ENCODE peak calls at places on chromosomes 2 and 18, in four cellular contexts. C, S, D and I are unnamed samples. For H3K27me3, the result is how much of the 10 kb centered on the place peaks cover.

GRCh38 chr2:177464549-177464948 is 72.0 kb downstream of the AGPS start:
- DNase-seq in C (no peak), S (no peak), D (no peak), I (no peak)

GRCh38 chr18:57434536-57435494 is at the start of gene ONECUT2:
- DNase-seq in C (peak), S (peak), D (peak), I (peak)

GRCh38 chr2:168852487-168852886 is 37.7 kb downstream of the SPC25 start:
- DNase-seq in C (no peak), S (no peak), D (no peak), I (no peak)

GRCh38 chr2:88669371-88670214 is 21.9 kb upstream of the RPIA start:
- DNase-seq in C (no peak), S (peak), D (no peak), I (peak)

GRCh38 chr2:226066873-226067272 is 667.4 kb downstream of the NYAP2 start:
- DNase-seq in C (no peak), S (no peak), D (no peak), I (no peak)

GRCh38 chr2:219230201-219230540 is 565 bp downstream of the ANKZF1 start:
- DNase-seq in C (peak), S (peak), D (no peak), I (peak)

GRCh38 chr2:67694464-67694863 is 297.3 kb downstream of the ETAA1 start:
- DNase-seq in C (peak), S (no peak), D (no peak), I (no peak)

GRCh38 chr2:145845207-145845894 is 1325.4 kb upstream of the ZEB2 start:
- DNase-seq in C (no peak), S (no peak), D (no peak), I (no peak)

GRCh38 chr2:68943581-68944568 is 8.8 kb downstream of the GKN2 start:
- DNase-seq in C (peak), S (peak), D (peak), I (peak)

GRCh38 chr2:170401187-170401586 is 223.2 kb downstream of the MYO3B start:
- DNase-seq in C (peak), S (no peak), D (no peak), I (no peak)

GRCh38 chr2:88866756-88867155 is 175.3 kb downstream of the RPIA start:
- DNase-seq in C (no peak), S (no peak), D (no peak), I (no peak)

GRCh38 chr2:26634636-26635230 is 6.4 kb downstream of the CIB4 start:
- DNase-seq in C (peak), S (no peak), D (no peak), I (no peak)

GRCh38 chr2:235639387-235639786 is 145.5 kb downstream of the AGAP1 start:
- DNase-seq in C (no peak), S (peak), D (peak), I (peak)

GRCh38 chr2:72140621-72140960 is 7.1 kb downstream of the CYP26B1 start:
- DNase-seq in C (no peak), S (no peak), D (no peak), I (peak)

GRCh38 chr2:61878756-61879155 is 9.7 kb downstream of the CCT4 start:
- DNase-seq in C (no peak), S (no peak), D (no peak), I (no peak)

GRCh38 chr2:188975497-188976102 is 1.4 kb downstream of the COL3A1 start:
- DNase-seq in C (no peak), S (no peak), D (peak), I (no peak)

GRCh38 chr2:223688094-223688835 is 86.1 kb upstream of the SCG2 start:
- DNase-seq in C (no peak), S (no peak), D (no peak), I (no peak)

GRCh38 chr2:35708411-35708810 is 647.2 kb upstream of the CRIM1 start:
- DNase-seq in C (no peak), S (no peak), D (no peak), I (no peak)

GRCh38 chr18:59455728-59456276 is 96.7 kb upstream of the LMAN1 start:
- DNase-seq in C (no peak), S (no peak), D (no peak), I (no peak)

GRCh38 chr2:25821225-25822056 is 56.8 kb downstream of the ASXL2 start:
- DNase-seq in C (no peak), S (no peak), D (no peak), I (no peak)

GRCh38 chr2:74690571-74690970 is 36.5 kb downstream of the SEMA4F start:
- DNase-seq in C (no peak), S (peak), D (peak), I (peak)

GRCh38 chr2:116490511-116491145 is 1323.9 kb upstream of the DDX18 start:
- DNase-seq in C (no peak), S (no peak), D (no peak), I (no peak)

GRCh38 chr2:11343626-11344341 is 652 bp downstream of the ROCK2 start:
- DNase-seq in C (peak), S (peak), D (peak), I (peak)

GRCh38 chr2:112836695-112837117 is at the start of gene IL1B:
- DNase-seq in C (no peak), S (no peak), D (no peak), I (no peak)

GRCh38 chr2:132421198-132421780 is 4.7 kb downstream of the GPR39 start:
- DNase-seq in C (no peak), S (no peak), D (no peak), I (no peak)

GRCh38 chr2:103898561-103898960 is 955.4 kb upstream of the POU3F3 start:
- DNase-seq in C (no peak), S (no peak), D (no peak), I (no peak)

GRCh38 chr2:17805166-17805565 is 11.1 kb upstream of the MSGN1 start:
- DNase-seq in C (no peak), S (no peak), D (no peak), I (no peak)

GRCh38 chr2:203534486-203535077 is 519 bp downstream of the RAPH1 start:
- DNase-seq in C (no peak), S (peak), D (peak), I (peak)

GRCh38 chr2:184598313-184599053 is at the start of gene ZNF804A:
- DNase-seq in C (peak), S (peak), D (peak), I (peak)

GRCh38 chr2:160105366-160105765 is 43.0 kb upstream of the PLA2R1 start:
- DNase-seq in C (no peak), S (no peak), D (no peak), I (no peak)

GRCh38 chr18:78994000-78994399 is 14.4 kb downstream of the SALL3 start:
- DNase-seq in C (peak), S (no peak), D (no peak), I (no peak)
- TF ChIP-seq CTCF in C (no peak), S (no peak), D (no peak), I (no peak)

GRCh38 chr2:15730545-15731212 is 139.0 kb downstream of the DDX1 start:
- DNase-seq in C (peak), S (peak), D (peak), I (peak)
- H3K27me3 ChIP-seq in C (under half), S (under half), D (under half), I (under half)

DNA sequence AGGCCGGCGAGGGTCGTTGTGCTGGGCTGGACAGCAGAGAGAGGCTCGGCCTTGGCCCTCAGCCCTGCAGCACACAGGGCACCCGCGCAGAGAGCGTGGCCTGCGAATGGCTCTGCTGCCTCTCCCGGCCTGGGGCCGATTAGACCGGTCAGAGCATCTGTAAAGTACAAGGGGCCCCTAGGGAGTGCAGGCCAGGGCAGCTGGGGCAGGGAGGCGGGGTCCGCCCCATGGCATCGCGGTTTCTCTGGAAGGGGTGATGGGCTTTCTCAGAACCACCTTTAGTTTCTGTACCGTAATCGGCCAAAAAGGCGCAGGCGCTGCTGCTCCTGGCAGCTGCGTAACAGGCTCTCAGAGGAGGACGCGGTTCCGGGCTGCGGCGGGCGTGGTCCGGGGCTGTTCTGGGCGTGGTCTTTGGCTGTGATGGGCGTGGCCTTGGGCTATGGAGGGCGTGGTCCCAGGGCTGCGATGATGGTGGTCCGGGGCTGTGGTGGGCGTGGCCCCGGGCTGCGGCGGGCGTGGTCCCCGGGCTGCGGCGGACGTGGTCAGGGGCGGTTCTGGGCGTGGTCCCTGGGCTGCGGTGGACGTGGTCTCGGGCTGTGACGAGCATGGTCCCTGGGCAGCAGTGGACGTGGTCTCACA is 1.5 kb upstream of the GPR148 start:
- DNase-seq in C (peak), S (peak), D (peak), I (peak)
- TF ChIP-seq CTCF in C (no peak), S (no peak), D (no peak), I (no peak)

DNA sequence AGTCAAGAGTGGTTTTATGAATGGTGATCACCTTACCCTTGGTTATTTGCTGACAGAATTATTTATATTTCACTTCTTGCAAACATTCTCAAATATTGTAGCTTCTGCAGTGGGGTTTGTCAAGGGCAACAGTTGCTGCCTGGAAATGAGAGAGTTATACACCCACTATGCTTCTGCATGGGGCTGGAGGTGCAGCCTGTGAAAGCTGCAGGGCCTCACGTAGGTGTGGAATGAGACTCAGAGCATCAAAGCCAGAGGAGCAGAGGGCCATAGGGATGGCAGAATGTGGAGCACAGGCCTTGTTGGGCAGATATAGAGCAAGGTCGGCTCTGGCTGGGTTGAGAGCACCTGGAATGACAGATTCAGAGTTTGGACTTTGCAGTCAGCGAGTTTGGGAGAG is 128.2 kb downstream of the ARHGEF4 start:
- DNase-seq in C (no peak), S (no peak), D (no peak), I (no peak)
- H3K27me3 ChIP-seq in C (under half), S (under half), D (half or more), I (under half)

DNA sequence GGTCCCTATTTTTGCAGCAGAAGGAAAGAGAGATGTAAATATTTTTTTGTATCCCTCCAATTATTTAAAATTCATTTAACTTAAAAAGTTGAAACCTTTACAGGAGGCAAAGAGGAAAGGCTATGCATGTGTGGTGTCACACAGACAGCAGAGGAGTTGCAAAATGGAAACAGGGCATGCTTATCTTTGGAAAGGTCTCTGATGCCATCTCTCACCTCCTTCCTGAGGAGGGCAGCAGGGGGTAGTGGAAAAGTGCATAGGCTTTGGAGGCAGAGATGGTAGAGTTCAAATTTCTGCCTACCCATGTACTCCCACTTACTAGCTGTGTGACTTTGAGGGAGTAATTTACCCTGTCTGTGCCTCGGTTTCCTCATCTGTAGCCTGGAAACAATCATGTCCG is 99.6 kb upstream of the MCFD2 start:
- DNase-seq in C (no peak), S (no peak), D (no peak), I (peak)
- TF ChIP-seq CTCF in C (no peak), S (peak), D (no peak), I (peak)

DNA sequence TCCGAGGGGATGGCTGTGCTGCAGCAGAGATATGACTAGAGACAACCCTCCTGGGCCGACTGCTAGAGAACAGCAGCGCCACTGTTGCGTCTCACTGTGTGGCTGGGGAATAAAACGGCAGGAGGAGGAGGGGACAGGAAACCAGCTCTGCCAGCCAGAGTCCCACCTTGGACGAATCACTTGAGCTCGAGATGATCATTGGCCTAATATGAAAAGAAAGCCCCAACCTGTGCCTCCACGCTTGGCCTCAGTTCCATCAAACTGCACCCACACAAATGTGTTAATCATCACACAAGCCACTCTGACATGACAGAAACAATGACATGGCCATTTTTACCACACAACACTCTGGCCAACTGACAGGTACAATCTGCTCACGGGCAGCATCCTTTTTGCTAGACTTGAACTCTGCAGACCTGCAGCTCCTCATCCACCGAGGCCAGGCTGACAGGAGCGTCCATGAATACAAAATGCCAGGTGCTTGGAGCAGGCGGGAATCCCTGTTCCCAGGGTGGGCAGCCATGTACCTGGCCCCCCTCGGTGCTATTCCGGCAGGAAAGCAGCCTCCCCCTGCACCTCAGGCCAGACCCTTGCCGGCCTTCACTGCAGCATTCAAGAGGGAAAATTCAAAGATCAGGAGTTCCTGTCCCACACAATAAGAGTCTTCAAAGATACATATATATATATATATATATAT is 52.3 kb downstream of the PARD6G start:
- DNase-seq in C (no peak), S (peak), D (no peak), I (no peak)
- H3K27me3 ChIP-seq in C (under half), S (under half), D (under half), I (under half)

DNA sequence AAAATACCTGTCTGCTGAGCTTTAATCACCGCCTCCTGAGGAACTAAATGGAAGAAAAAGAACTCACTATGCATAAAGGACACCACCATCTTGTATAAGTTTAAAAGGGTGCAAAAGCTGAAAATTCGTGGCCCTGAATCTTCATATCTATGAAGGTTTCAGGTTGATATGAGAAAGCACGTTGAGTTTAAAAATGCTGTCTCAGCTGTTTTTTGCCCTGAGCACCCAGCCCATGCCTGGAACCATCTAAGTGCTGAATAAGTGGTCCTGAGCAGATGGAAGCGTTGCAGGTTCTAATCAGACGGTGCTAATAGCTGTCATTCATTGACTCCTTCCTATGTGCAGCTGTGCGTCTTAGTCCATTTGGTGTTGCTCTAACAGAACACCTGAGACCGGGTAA is 467.4 kb downstream of the EIPR1 start:
- DNase-seq in C (no peak), S (no peak), D (no peak), I (no peak)
- TF ChIP-seq CTCF in C (no peak), S (no peak), D (no peak), I (no peak)

GRCh38 chr18:11654736-11655604 is 34.1 kb upstream of the GNAL start:
- DNase-seq in C (peak), S (peak), D (peak), I (peak)

GRCh38 chr18:11655605-11655932 is 33.5 kb upstream of the GNAL start:
- DNase-seq in C (no peak), S (no peak), D (no peak), I (no peak)

GRCh38 chr18:11651899-11652298 is 37.2 kb upstream of the GNAL start:
- DNase-seq in C (no peak), S (no peak), D (no peak), I (no peak)

GRCh38 chr18:11653521-11653920 is 35.5 kb upstream of the GNAL start:
- DNase-seq in C (no peak), S (no peak), D (no peak), I (no peak)

DNA sequence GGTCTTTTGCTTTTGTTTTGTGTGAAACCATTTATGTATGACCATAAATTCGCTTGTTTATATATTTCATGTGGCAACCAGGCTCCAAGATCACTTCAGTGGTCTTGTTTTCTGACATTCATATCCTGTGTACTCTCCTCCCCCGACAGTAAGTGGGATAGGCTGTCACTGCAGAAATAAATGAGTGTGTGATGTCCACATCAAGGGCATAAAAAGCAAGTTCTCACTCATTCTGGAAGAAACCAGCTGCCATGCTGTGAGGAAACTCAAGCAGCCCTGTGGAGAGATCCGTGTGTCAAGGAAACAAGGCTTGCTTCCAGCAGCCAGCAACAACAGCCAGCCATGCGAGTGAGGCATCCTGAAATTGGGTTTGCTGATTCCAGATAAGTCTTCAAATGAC is 39.2 kb upstream of the GNAL start:
- DNase-seq in C (no peak), S (no peak), D (no peak), I (no peak)
- H3K27me3 ChIP-seq in C (under half), S (under half), D (under half), I (under half)

GRCh38 chr2:99821039-99821438 is 321.4 kb downstream of the AFF3 start:
- DNase-seq in C (no peak), S (no peak), D (no peak), I (no peak)
- TF ChIP-seq CTCF in C (no peak), S (no peak), D (peak), I (peak)